ENCODE peak calls at places on chromosomes 7 and 10, in five cellular contexts. E is GM12864, K is RWPE1, D is fibroblast of villous mesenchyme, R is AG09309. A is an unnamed sample.

GRCh38 chr7:28347964-28348363 is 64.4 kb upstream of the CREB5 start:
- DNase-seq in E (no peak), K (no peak), D (no peak), R (peak), A (peak)

GRCh38 chr10:81866753-81867152 is 8.2 kb upstream of the NRG3 start:
- DNase-seq in E (no peak), K (no peak), D (no peak), R (no peak), A (no peak)

GRCh38 chr10:52688906-52689305 is 83.7 kb downstream of the MBL2 start:
- DNase-seq in E (no peak), K (no peak), D (no peak), R (no peak), A (no peak)

GRCh38 chr10:114291516-114291915 is 52.5 kb downstream of the VWA2 start:
- DNase-seq in E (no peak), K (no peak), D (no peak), R (no peak), A (no peak)

GRCh38 chr7:18357691-18358090 is 137.9 kb upstream of the HDAC9 start:
- DNase-seq in E (no peak), K (peak), D (no peak), R (no peak), A (no peak)

GRCh38 chr7:34128762-34129161 is 223.4 kb downstream of the BMPER start:
- DNase-seq in E (no peak), K (peak), D (peak), R (peak), A (no peak)

GRCh38 chr10:60082341-60083038 is 176.1 kb upstream of the CCDC6 start:
- DNase-seq in E (no peak), K (no peak), D (no peak), R (no peak), A (no peak)

GRCh38 chr7:141071260-141071854 is 2.5 kb upstream of the TMEM178B start:
- DNase-seq in E (no peak), K (peak), D (peak), R (no peak), A (no peak)

GRCh38 chr10:35910234-35910633 is 268.1 kb upstream of the FZD8 start:
- DNase-seq in E (no peak), K (peak), D (peak), R (peak), A (peak)

GRCh38 chr10:10903620-10904019 is 114.1 kb upstream of the CELF2 start:
- DNase-seq in E (no peak), K (no peak), D (no peak), R (no peak), A (no peak)

GRCh38 chr7:17532861-17533404 is 234.5 kb downstream of the AHR start:
- DNase-seq in E (no peak), K (peak), D (peak), R (peak), A (no peak)

GRCh38 chr7:27194002-27194352 is 5.9 kb downstream of the HOXA13 start:
- DNase-seq in E (no peak), K (no peak), D (no peak), R (no peak), A (no peak)

GRCh38 chr7:130273081-130273699 is 6.5 kb downstream of the CPA2 start:
- DNase-seq in E (no peak), K (peak), D (peak), R (no peak), A (no peak)

GRCh38 chr7:116579322-116579721 is 54.5 kb downstream of the CAV1 start:
- DNase-seq in E (no peak), K (no peak), D (no peak), R (no peak), A (no peak)

GRCh38 chr7:23938937-23939552 is 229.0 kb downstream of the STK31 start:
- DNase-seq in E (peak), K (peak), D (peak), R (no peak), A (no peak)

GRCh38 chr10:132498562-132499366 is 38.8 kb upstream of the INPP5A start:
- DNase-seq in E (no peak), K (no peak), D (no peak), R (no peak), A (no peak)

GRCh38 chr7:151014950-151015349 is 9.3 kb downstream of the ATG9B start:
- DNase-seq in E (no peak), K (peak), D (no peak), R (no peak), A (no peak)

GRCh38 chr10:65910209-65910608 is 1015.6 kb upstream of the LRRTM3 start:
- DNase-seq in E (no peak), K (no peak), D (no peak), R (no peak), A (no peak)

GRCh38 chr10:98141484-98142073 is 7.1 kb downstream of the R3HCC1L start:
- DNase-seq in E (no peak), K (no peak), D (no peak), R (no peak), A (no peak)

GRCh38 chr10:10826125-10826524 is 191.5 kb upstream of the CELF2 start:
- DNase-seq in E (no peak), K (peak), D (peak), R (peak), A (no peak)

GRCh38 chr7:1985071-1985470 is 247.7 kb downstream of the MAD1L1 start:
- DNase-seq in E (no peak), K (no peak), D (no peak), R (no peak), A (no peak)

GRCh38 chr10:7260412-7260900 is 150.4 kb downstream of the SFMBT2 start:
- DNase-seq in E (peak), K (peak), D (peak), R (peak), A (peak)

GRCh38 chr10:71999360-72000072 is 35.3 kb downstream of the CHST3 start:
- DNase-seq in E (no peak), K (no peak), D (peak), R (no peak), A (peak)

GRCh38 chr7:105943486-105943885 is 19.6 kb upstream of the CDHR3 start:
- DNase-seq in E (no peak), K (no peak), D (no peak), R (no peak), A (peak)

GRCh38 chr7:116522247-116522646 is 2.6 kb upstream of the CAV1 start:
- DNase-seq in E (no peak), K (peak), D (peak), R (peak), A (no peak)

GRCh38 chr10:124043310-124044142 is 49.9 kb downstream of the CHST15 start:
- DNase-seq in E (no peak), K (no peak), D (no peak), R (no peak), A (no peak)

GRCh38 chr10:123100030-123100762 is 35.6 kb upstream of the HMX3 start:
- DNase-seq in E (no peak), K (peak), D (no peak), R (no peak), A (no peak)

GRCh38 chr7:73703985-73704639 is 15.4 kb downstream of the STX1A start:
- DNase-seq in E (no peak), K (no peak), D (peak), R (no peak), A (no peak)

GRCh38 chr10:123212640-123213039 is 58.4 kb downstream of the BUB3 start:
- DNase-seq in E (no peak), K (no peak), D (no peak), R (no peak), A (no peak)

GRCh38 chr10:100019824-100020160 is 10.0 kb upstream of the DNMBP start:
- DNase-seq in E (no peak), K (no peak), D (no peak), R (no peak), A (no peak)

GRCh38 chr7:66504131-66504530 is 124.5 kb upstream of the KCTD7 start:
- DNase-seq in E (no peak), K (no peak), D (no peak), R (no peak), A (no peak)

GRCh38 chr7:24143547-24143946 is 140.4 kb upstream of the NPY start:
- DNase-seq in E (no peak), K (no peak), D (no peak), R (no peak), A (no peak)

GRCh38 chr10:122498521-122498920 is 37.2 kb downstream of the HTRA1 start:
- DNase-seq in E (no peak), K (no peak), D (no peak), R (no peak), A (no peak)

GRCh38 chr7:45574521-45575500 is 643 bp downstream of the ADCY1 start:
- DNase-seq in E (no peak), K (peak), D (peak), R (no peak), A (no peak)

GRCh38 chr7:33554576-33554975 is 350.8 kb upstream of the BMPER start:
- DNase-seq in E (no peak), K (no peak), D (no peak), R (no peak), A (no peak)

GRCh38 chr10:78471723-78472541 is 438.3 kb downstream of the RPS24 start:
- DNase-seq in E (no peak), K (no peak), D (peak), R (no peak), A (no peak)

GRCh38 chr7:48035301-48035966 is at the start of gene C7orf57:
- DNase-seq in E (no peak), K (peak), D (peak), R (no peak), A (peak)
- TF ChIP-seq CTCF in E (no peak), K (no peak), D (no peak), R (peak), A (peak)

DNA sequence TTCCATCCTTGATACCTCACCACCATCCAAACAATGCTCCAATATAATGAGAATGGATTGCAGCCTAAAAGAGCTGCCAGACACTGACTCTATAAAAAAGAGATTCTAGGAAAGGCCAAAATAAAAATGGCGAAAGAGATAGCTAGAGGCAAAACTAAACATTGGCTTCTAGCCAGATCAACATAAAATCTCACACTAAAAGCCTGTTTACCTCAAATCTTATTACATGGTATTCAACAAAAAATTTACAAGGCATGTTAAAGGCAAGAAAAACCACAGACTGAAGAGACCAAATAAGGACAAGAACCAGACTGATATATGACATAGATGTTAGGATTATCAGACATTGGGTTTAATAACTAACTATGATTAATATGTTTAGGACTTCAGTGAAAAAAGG is 1127.0 kb downstream of the DNAJB9 start:
- DNase-seq in E (no peak), K (no peak), D (no peak), R (no peak), A (no peak)
- TF ChIP-seq CTCF in E (no peak), K (no peak), D (no peak), R (no peak), A (no peak)

DNA sequence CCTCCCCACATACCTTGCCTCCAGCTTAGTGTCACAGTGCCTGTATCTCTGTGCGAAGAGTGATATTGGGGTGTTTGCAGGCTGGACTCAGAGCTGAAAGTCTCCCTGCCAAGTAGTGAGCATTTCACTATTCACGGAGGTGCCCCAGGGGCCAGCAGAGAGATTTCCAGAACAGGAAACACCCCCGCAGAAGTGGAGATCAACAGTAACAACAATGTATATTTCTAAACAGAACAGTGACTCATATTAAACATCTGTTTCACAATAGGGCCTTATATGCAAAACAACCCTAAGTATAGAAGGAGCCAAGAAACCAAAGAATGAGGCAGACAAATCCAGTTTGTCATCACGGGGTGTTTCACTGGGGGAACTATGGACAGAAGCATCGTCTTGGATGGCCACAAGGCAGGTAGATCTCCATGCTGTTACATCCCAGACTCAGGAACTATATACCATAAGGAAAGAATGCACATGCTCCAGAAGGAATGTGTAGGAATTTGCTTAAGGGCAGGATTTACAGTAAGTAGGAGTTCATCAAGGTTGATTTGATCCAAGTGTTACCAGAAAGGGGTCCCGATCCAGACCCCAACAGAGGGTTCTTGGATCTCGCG is 29.3 kb upstream of the CCL24 start:
- DNase-seq in E (peak), K (peak), D (peak), R (peak), A (peak)
- TF ChIP-seq CTCF in E (no peak), K (no peak), D (no peak), R (no peak), A (no peak)

DNA sequence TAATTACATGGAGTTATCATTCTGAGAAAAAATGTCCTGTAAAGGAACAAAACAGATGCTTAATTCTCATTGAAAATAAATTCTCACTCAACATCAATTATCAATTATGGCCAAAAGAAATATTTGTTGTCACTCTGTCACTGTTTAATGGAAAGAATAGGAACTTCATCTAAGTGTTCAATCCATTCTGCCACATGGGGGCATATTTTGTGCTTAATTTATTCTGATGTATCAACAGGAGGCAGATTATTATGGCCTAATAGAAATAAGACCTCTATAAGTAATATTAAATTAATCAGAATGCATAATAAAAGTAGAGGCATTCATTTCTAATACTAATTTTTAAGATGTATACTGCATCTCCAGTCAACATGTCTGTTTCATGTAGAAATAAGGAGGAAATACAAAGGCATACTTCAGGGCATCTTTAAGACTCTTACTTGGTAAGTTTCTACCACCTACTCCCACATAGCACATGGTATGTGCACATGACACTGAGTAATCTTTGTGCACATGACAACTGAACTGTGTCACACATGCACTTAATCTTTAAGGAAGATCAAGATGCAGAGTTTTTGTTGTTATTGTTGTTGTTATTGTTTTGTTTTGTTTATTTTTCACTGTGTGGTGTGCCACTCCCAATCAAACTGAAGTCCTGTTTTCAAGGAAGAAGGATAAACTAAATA is 420.4 kb upstream of the SEMA3A start:
- DNase-seq in E (no peak), K (no peak), D (no peak), R (no peak), A (no peak)
- TF ChIP-seq CTCF in E (no peak), K (no peak), D (peak), R (peak), A (no peak)

GRCh38 chr7:7761340-7761973 is 43.0 kb upstream of the RPA3 start:
- DNase-seq in E (no peak), K (peak), D (peak), R (no peak), A (no peak)

GRCh38 chr7:7764515-7765138 is 46.2 kb upstream of the RPA3 start:
- DNase-seq in E (no peak), K (no peak), D (no peak), R (no peak), A (no peak)

GRCh38 chr7:7766671-7767070 is 48.3 kb upstream of the RPA3 start:
- DNase-seq in E (no peak), K (no peak), D (no peak), R (no peak), A (no peak)

GRCh38 chr7:7765422-7765821 is 47.0 kb upstream of the RPA3 start:
- DNase-seq in E (no peak), K (peak), D (no peak), R (no peak), A (no peak)

GRCh38 chr7:7761974-7762769 is 43.8 kb upstream of the RPA3 start:
- DNase-seq in E (no peak), K (peak), D (peak), R (no peak), A (no peak)
- TF ChIP-seq CTCF in E (no peak), K (no peak), D (no peak), R (no peak), A (no peak)

GRCh38 chr7:512146-512510 is 7.5 kb downstream of the PDGFA start:
- DNase-seq in E (no peak), K (no peak), D (no peak), R (no peak), A (no peak)

GRCh38 chr7:514651-515598 is 4.7 kb downstream of the PDGFA start:
- DNase-seq in E (no peak), K (peak), D (no peak), R (no peak), A (no peak)

GRCh38 chr7:514242-514641 is 5.4 kb downstream of the PDGFA start:
- DNase-seq in E (no peak), K (no peak), D (no peak), R (no peak), A (no peak)

GRCh38 chr7:512541-513311 is 6.9 kb downstream of the PDGFA start:
- DNase-seq in E (no peak), K (no peak), D (no peak), R (no peak), A (no peak)

GRCh38 chr7:513521-514166 is 6.0 kb downstream of the PDGFA start:
- DNase-seq in E (no peak), K (no peak), D (no peak), R (no peak), A (no peak)
- TF ChIP-seq CTCF in E (no peak), K (peak), D (no peak), R (no peak), A (no peak)

GRCh38 chr7:16431646-16432424 is 10.5 kb upstream of the CRPPA start:
- DNase-seq in E (no peak), K (peak), D (peak), R (no peak), A (no peak)
- TF ChIP-seq CTCF in E (peak), K (peak), D (peak), R (peak), A (peak)

GRCh38 chr7:157299613-157300405 is 37.0 kb upstream of the DNAJB6 start:
- DNase-seq in E (no peak), K (peak), D (no peak), R (no peak), A (no peak)
- TF ChIP-seq CTCF in E (peak), K (peak), D (no peak), R (no peak), A (no peak)

A was measured in AG09319.